ENCODE peak calls at places on chromosomes 2 and 18, in eight cellular contexts. E, P, B, X, H, G, Q and Y are unnamed samples.

GRCh38 chr2:16302969-16303592 is 362.6 kb downstream of the CYRIA start:
- DNase-seq in B (no peak), P (no peak), E (no peak), Q (no peak), G (no peak), H (no peak), X (no peak), Y (no peak)

GRCh38 chr2:157246212-157247067 is 11.1 kb upstream of the GALNT5 start:
- DNase-seq in H (no peak), E (peak; percentile 89), P (peak; percentile 21), B (peak; percentile 85), G (no peak), Q (peak; percentile 85), X (peak; percentile 93), Y (no peak)

GRCh38 chr2:8125741-8126691 is 555.8 kb upstream of the ID2 start:
- DNase-seq in Q (no peak), G (no peak), P (no peak), E (no peak), B (peak; percentile 40), X (peak; percentile 86), H (no peak), Y (peak; percentile 22)

GRCh38 chr2:230414302-230414701 is 1.7 kb upstream of the SP100 start:
- DNase-seq in Q (no peak), X (no peak), B (no peak), E (no peak), G (no peak), H (no peak), P (no peak), Y (no peak)

GRCh38 chr2:45909677-45910191 is 258.3 kb downstream of the PRKCE start:
- DNase-seq in G (peak; percentile 84), Q (no peak), P (no peak), X (no peak), H (peak; percentile 75), E (no peak), B (no peak), Y (no peak)

GRCh38 chr2:208096080-208096479 is 28.2 kb downstream of the CRYGD start:
- DNase-seq in H (no peak), B (no peak), E (no peak), P (no peak), G (no peak), X (no peak), Q (no peak), Y (no peak)

GRCh38 chr18:6948238-6948637 is 169.4 kb downstream of the LAMA1 start:
- DNase-seq in P (no peak), B (no peak), H (no peak), X (no peak), E (no peak), G (no peak), Q (no peak), Y (no peak)

GRCh38 chr18:37420315-37420880 is 145.2 kb downstream of the CELF4 start:
- DNase-seq in H (no peak), P (no peak), Q (no peak), X (no peak), G (no peak), B (no peak), E (no peak), Y (no peak)

GRCh38 chr18:2846638-2847340 is at the start of gene EMILIN2:
- DNase-seq in X (peak; percentile 48), E (peak; percentile 31), P (no peak), G (peak; percentile 87), Q (no peak), B (peak; percentile 43), H (peak; percentile 92), Y (peak; percentile 75)

GRCh38 chr18:23235860-23236259 is 100.6 kb downstream of the CABLES1 start:
- DNase-seq in X (no peak), E (no peak), B (no peak), Q (no peak), P (no peak), G (no peak), H (no peak), Y (no peak)

GRCh38 chr2:218662377-218662776 is 2.9 kb downstream of the BCS1L start:
- DNase-seq in B (no peak), G (no peak), P (no peak), H (no peak), E (no peak), Q (no peak), X (no peak), Y (no peak)

GRCh38 chr18:49013961-49014604 is 63.3 kb upstream of the SMAD7 start:
- DNase-seq in E (no peak), H (peak; percentile 41), X (no peak), Q (no peak), G (peak; percentile 32), B (no peak), P (no peak), Y (no peak)

GRCh38 chr2:233542507-233542906 is 24.1 kb downstream of the USP40 start:
- DNase-seq in H (no peak), Q (no peak), E (peak; percentile 93), P (no peak), X (peak; percentile 95), B (peak; percentile 20), G (no peak), Y (no peak)

GRCh38 chr18:9825571-9826073 is 60.2 kb upstream of the TXNDC2 start:
- DNase-seq in E (peak; percentile 95), P (peak; percentile 65), X (peak; percentile 98), Q (peak; percentile 89), B (peak; percentile 84), G (no peak), H (no peak), Y (no peak)

GRCh38 chr2:121241466-121241865 is 43.5 kb downstream of the TFCP2L1 start:
- DNase-seq in X (no peak), E (no peak), P (no peak), Q (no peak), H (no peak), G (peak; percentile 9), B (no peak), Y (no peak)

GRCh38 chr2:172943992-172944793 is 131.5 kb upstream of the MAP3K20 start:
- DNase-seq in X (no peak), G (no peak), H (no peak), Q (no peak), B (no peak), P (no peak), E (peak; percentile 11), Y (no peak)

GRCh38 chr2:191970867-191971266 is 124.0 kb upstream of the CAVIN2 start:
- DNase-seq in Q (no peak), E (no peak), H (no peak), G (no peak), X (no peak), B (no peak), P (no peak), Y (no peak)

GRCh38 chr2:208254118-208254870 is 577 bp downstream of the IDH1 start:
- DNase-seq in P (peak; percentile 76), Q (no peak), G (peak; percentile 92), H (peak; percentile 89), X (peak; percentile 81), B (peak; percentile 64), E (peak; percentile 66), Y (peak; percentile 86)

GRCh38 chr2:155643056-155643775 is 689.3 kb downstream of the NR4A2 start:
- DNase-seq in B (no peak), X (no peak), Q (no peak), E (no peak), P (no peak), H (no peak), G (no peak), Y (no peak)

DNA sequence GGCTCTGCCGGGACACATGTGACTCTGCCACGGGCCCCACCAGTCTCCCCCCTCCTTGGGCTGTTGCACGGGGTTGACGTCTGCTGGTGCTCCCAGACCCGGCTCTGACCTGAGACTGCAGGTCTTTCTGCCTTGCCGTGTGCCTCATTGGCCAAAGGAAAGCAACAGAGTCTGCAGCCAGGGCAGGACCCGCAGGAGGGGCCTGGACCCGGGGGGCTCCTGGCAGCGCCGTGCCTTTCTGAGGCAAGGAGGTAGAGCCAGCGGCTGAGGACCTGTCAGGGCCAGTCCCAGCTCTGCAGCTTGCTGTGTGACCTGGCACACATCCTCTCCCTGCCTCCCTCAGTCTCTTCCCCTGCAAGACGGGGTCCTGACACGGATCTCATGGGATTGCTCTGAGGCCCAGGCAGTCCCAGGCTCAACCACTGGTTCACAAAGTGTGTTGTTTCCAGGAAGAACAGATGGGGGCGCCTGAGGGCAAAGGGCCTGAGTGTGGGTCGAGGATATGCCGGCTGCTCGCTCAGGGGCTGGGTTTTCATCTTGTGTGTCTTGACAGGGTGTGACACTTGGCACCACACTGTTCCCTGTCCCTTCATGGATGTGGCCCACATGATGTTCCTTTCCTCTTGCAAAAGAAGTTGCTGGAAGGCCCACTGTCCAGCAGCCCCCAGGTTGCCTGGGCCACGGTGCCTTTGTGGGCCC is 9.0 kb downstream of the CAPN10 start:
- DNase-seq in E (no peak), X (no peak), G (peak; percentile 57), H (peak; percentile 42), B (peak; percentile 42), P (peak; percentile 50), Q (no peak), Y (no peak)
- TF ChIP-seq CTCF in E (peak; percentile 10), X (no peak), G (no peak), H (no peak), B (peak; percentile 56), P (no peak), Q (peak; percentile 50), Y (peak; percentile 28)

GRCh38 chr2:134365356-134365755 is 111.5 kb downstream of the MGAT5 start:
- DNase-seq in E (no peak), H (no peak), X (no peak), Q (no peak), G (no peak), B (no peak), P (peak; percentile 7), Y (no peak)
- TF ChIP-seq CTCF in E (peak; percentile 23), H (no peak), X (no peak), Q (no peak), G (peak; percentile 4), B (peak; percentile 33), P (no peak), Y (peak; percentile 27)

GRCh38 chr2:32741575-32741974 is 113.7 kb downstream of the TTC27 start:
- DNase-seq in Q (no peak), G (no peak), B (no peak), H (no peak), E (peak; percentile 27), P (no peak), X (no peak), Y (no peak)
- TF ChIP-seq CTCF in Q (no peak), G (no peak), B (no peak), H (no peak), E (no peak), P (no peak), X (no peak), Y (no peak)

GRCh38 chr2:164495491-164496223 is 125.6 kb downstream of the GRB14 start:
- DNase-seq in X (peak; percentile 83), Q (peak; percentile 36), E (peak; percentile 65), B (peak; percentile 44), G (no peak), P (peak; percentile 15), H (no peak), Y (no peak)
- TF ChIP-seq CTCF in X (peak; percentile 74), Q (peak; percentile 71), E (peak; percentile 75), B (peak; percentile 69), G (peak; percentile 28), P (peak; percentile 80), H (peak; percentile 27), Y (peak; percentile 59)

DNA sequence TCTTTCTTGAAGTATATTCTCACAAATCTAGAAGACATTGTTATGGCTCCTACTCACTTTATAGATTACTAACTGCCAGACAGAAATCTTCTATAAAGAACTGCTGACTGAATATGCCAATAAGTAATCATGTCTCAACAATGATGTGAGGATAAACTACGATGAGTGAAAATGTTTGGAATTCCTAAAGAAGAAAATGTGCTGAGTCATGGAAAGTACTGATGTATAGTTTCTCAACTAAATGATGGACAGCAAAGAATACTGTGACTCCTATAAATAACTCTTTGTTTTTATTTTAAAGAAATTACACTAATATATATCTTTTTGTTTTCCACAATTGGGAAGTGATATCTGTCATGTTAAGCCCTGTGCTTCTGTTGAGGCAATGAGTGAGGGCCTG is 232.9 kb downstream of the LNPK start:
- DNase-seq in H (no peak), P (no peak), Q (no peak), E (no peak), X (peak; percentile 6), B (no peak), G (no peak), Y (no peak)
- TF ChIP-seq CTCF in H (no peak), P (no peak), Q (no peak), E (no peak), X (no peak), B (no peak), G (no peak), Y (no peak)